ENCODE peak calls at places on chromosomes 7 and 10, in eight cellular contexts. S, I, E, Z, U, C, D and N are unnamed samples.

GRCh38 chr7:33807779-33808482 is 97.4 kb upstream of the BMPER start:
- DNase-seq in S (no peak), I (no peak), E (no peak), Z (peak; percentile 13), U (no peak), C (peak; percentile 60), D (peak; percentile 81), N (peak; percentile 72)

GRCh38 chr10:106278385-106278784 is 886.1 kb downstream of the SORCS1 start:
- DNase-seq in S (no peak), I (no peak), E (no peak), Z (no peak), U (no peak), C (no peak), D (peak; percentile 31), N (no peak)

GRCh38 chr7:69373171-69374035 is 224.9 kb upstream of the AUTS2 start:
- DNase-seq in S (no peak), I (no peak), E (no peak), Z (peak; percentile 9), U (no peak), C (no peak), D (no peak), N (no peak)

GRCh38 chr10:60781678-60782077 is 3.4 kb downstream of the CDK1 start:
- DNase-seq in S (no peak), I (no peak), E (no peak), Z (no peak), U (no peak), C (no peak), D (no peak), N (no peak)

GRCh38 chr10:111158601-111159000 is 81.8 kb downstream of the ADRA2A start:
- DNase-seq in S (no peak), I (no peak), E (no peak), Z (no peak), U (no peak), C (no peak), D (no peak), N (no peak)

GRCh38 chr7:24842449-24843241 is 85.4 kb upstream of the GSDME start:
- DNase-seq in S (no peak), I (no peak), E (no peak), Z (peak; percentile 31), U (no peak), C (no peak), D (peak; percentile 54), N (no peak)

GRCh38 chr7:1951600-1951999 is 281.1 kb downstream of the MAD1L1 start:
- DNase-seq in S (no peak), I (no peak), E (no peak), Z (no peak), U (peak; percentile 10), C (no peak), D (no peak), N (no peak)

GRCh38 chr7:509426-509825 is 10.2 kb downstream of the PDGFA start:
- DNase-seq in S (no peak), I (no peak), E (peak; percentile 11), Z (no peak), U (peak; percentile 5), C (no peak), D (no peak), N (no peak)

GRCh38 chr7:121397832-121398231 is 1.7 kb upstream of the FAM3C start:
- DNase-seq in S (no peak), I (no peak), E (no peak), Z (no peak), U (no peak), C (no peak), D (no peak), N (no peak)

GRCh38 chr7:139232377-139232717 is 1.3 kb downstream of the UBN2 start:
- DNase-seq in S (no peak), I (no peak), E (no peak), Z (no peak), U (no peak), C (no peak), D (no peak), N (no peak)

GRCh38 chr10:120950103-120950561 is 99.0 kb downstream of the WDR11 start:
- DNase-seq in S (no peak), I (no peak), E (no peak), Z (no peak), U (peak; percentile 23), C (no peak), D (peak; percentile 16), N (no peak)

GRCh38 chr10:10872035-10872673 is 145.5 kb upstream of the CELF2 start:
- DNase-seq in S (no peak), I (no peak), E (no peak), Z (no peak), U (no peak), C (peak; percentile 96), D (peak; percentile 99), N (peak; percentile 61)

GRCh38 chr10:35349389-35349915 is 13.1 kb downstream of the CCNY start:
- DNase-seq in S (no peak), I (no peak), E (no peak), Z (no peak), U (no peak), C (no peak), D (no peak), N (no peak)

GRCh38 chr10:70328987-70329386 is 45.2 kb upstream of the NPFFR1 start:
- DNase-seq in S (no peak), I (no peak), E (no peak), Z (no peak), U (no peak), C (no peak), D (no peak), N (no peak)

GRCh38 chr7:70215491-70215890 is 617.2 kb downstream of the AUTS2 start:
- DNase-seq in S (no peak), I (no peak), E (no peak), Z (peak; percentile 29), U (no peak), C (no peak), D (no peak), N (peak; percentile 70)

GRCh38 chr10:28991326-28991725 is 297.5 kb upstream of the LYZL1 start:
- DNase-seq in S (peak; percentile 42), I (no peak), E (no peak), Z (no peak), U (peak; percentile 29), C (peak; percentile 60), D (peak; percentile 39), N (no peak)

DNA sequence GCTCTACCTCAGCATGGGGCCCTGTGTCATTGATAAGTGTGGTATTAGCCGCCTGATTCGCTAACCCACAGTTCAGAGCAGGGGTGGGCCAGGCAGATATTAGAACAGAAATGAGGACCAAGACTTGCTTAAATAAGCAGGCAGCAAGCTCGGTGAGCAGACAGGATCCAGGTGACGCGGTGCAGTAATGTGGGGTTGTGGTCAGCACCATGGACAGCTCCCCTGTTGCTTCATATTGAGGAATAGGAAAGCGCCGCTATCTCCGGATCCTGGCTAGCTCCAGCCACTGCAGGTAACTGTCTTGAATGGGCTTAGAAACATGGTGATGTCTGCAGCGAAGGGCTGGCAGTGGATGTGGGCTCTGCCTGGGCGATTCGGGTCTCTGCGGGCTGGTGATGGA is 51.3 kb upstream of the GPR26 start:
- DNase-seq in S (peak; percentile 59), I (no peak), E (peak; percentile 68), Z (no peak), U (peak; percentile 49), C (no peak), D (peak; percentile 39), N (no peak)
- H3K4me3 ChIP-seq in S (no peak overlapping the region), I (no peak overlapping the region), E (no peak overlapping the region), Z (no peak overlapping the region), U (no peak overlapping the region), C (no peak overlapping the region), D (no peak overlapping the region), N (no peak overlapping the region)

DNA sequence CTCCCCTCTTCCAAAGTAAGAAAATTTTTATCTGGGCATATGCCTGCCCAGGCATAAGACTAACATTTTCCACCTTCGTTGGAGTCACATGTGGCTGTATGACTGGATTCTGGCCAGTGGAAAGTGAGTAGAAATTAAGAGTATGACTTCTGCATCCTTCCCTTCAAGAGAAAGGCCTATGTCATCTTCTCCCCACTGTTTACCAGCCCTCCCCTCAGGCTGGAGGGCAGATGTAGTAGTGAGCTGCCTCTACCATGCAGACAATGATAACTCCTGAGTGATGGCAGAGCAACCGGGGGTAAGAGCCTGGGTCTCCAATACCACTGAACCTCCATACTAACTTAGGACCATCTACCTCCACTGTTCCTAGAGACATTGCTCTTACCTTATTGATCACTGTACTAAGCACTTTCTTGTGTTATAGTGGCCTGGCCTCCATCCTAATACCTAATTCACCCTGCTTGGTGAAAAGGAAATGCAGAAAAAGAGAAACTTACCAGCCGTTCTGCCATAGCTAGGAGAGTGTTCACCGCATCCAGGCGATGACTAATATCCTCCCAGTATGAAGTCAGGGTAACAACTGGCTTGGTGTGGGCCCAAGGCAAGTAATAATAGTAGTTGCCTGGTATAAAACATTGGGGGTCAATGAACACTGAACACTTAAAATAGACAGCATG is 102.6 kb downstream of the MYOF start:
- DNase-seq in S (no peak), I (no peak), E (no peak), Z (no peak), U (no peak), C (no peak), D (peak; percentile 71), N (no peak)
- H3K4me3 ChIP-seq in S (no peak overlapping the region), I (no peak overlapping the region), E (no peak overlapping the region), Z (no peak overlapping the region), U (no peak overlapping the region), C (no peak overlapping the region), D (no peak overlapping the region), N (no peak overlapping the region)

DNA sequence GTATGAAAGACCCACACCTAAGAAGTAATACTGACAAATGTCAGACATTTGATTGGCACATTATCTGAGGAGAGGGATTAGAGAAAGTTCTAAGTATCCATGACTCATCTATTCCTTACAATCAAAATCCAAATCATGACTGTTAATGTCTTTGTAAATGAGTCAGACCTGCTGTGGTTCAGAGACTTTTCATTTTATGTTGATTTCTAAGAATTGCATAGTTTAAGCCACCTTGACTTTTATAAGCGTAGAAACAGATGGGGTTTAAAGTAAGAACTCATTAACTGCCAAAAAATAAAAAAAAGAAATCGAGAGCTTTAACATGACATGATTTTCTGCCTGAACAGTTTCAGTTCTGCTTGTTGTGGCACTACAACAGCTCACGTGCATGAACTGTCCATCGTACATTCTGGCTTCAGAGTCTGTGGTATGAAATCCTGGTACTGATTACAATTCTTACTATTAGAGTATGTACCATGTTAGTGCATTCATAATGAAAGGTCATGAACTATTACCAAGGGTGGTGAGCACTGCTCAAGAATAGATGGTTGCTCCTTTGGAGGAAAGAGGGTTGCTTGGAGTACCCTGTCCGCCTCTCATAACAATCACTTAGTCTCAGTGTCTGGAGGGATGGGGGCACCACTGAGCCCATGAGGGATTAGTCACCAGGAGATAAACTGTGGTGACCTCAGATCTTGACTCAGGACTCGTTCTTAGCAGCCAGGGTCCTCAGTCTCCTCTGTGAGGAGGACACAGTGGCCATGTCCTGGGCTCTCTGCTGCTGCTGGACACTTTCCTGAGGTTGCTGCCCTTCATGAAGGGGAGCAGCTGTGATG is 42.2 kb downstream of the ACSM6 start:
- DNase-seq in S (no peak), I (peak; percentile 67), E (no peak), Z (peak; percentile 79), U (no peak), C (peak; percentile 74), D (peak; percentile 43), N (no peak)
- H3K4me3 ChIP-seq in S (no peak overlapping the region), I (no peak overlapping the region), E (no peak overlapping the region), Z (peak overlapping the region; percentile 5), U (no peak overlapping the region), C (no peak overlapping the region), D (no peak overlapping the region), N (no peak overlapping the region)

DNA sequence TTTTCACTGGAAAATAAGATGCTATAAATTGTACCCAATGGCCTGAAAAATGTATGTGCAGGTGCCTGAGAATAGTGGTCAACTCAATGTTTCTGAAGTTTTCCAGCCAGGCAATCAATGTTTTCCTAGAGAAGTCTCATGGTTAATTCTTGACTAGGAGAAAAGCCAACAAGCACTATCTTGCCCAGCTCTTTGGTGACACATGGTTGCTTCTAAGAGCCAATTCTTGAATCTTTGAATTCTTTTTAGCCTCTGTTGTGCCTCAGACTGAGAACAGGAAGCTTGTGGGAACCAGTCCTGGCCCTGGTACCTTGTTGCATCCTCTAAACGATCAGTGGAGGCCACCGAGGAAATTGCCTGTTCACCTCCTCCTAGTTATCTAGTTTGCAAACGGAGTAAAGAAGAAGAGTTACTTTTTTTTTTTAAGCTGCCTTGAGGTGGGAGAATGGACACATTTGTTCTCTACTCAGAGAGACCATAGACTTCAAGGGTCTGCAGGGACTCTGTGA is 144.0 kb upstream of the MKLN1 start:
- DNase-seq in S (no peak), I (no peak), E (no peak), Z (no peak), U (no peak), C (no peak), D (no peak), N (no peak)
- H3K4me3 ChIP-seq in S (no peak overlapping the region), I (no peak overlapping the region), E (no peak overlapping the region), Z (no peak overlapping the region), U (no peak overlapping the region), C (no peak overlapping the region), D (no peak overlapping the region), N (no peak overlapping the region)